ENCODE peak calls at places on chromosomes 7 and 10, in eight cellular contexts. I is PC-9, P is astrocyte of the spinal cord, C is A549, G is H1, L is neural progenitor cell, F is right lobe of liver, Q is bronchial epithelial cell. R is an unnamed sample.

GRCh38 chr7:36570508-36571219 is 153.6 kb downstream of the AOAH start:
- DNase-seq in I (no peak), P (no peak), C (no peak), G (no peak), L (no peak), F (no peak), Q (no peak), R (no peak)

GRCh38 chr7:78301361-78301760 is 502.8 kb downstream of the PHTF2 start:
- DNase-seq in I (no peak), P (peak; percentile 43), C (no peak), G (no peak), L (no peak), F (no peak), Q (peak; percentile 23), R (peak; percentile 60)

GRCh38 chr10:128416231-128416630 is 290.0 kb upstream of the MKI67 start:
- DNase-seq in I (no peak), P (no peak), C (no peak), G (no peak), L (no peak), F (no peak), Q (no peak), R (no peak)

GRCh38 chr7:96388166-96388565 is 66.3 kb upstream of the SLC25A13 start:
- DNase-seq in I (no peak), P (peak; percentile 26), C (no peak), G (no peak), L (no peak), F (no peak), Q (peak; percentile 99), R (peak; percentile 29)

GRCh38 chr7:11747715-11748485 is 84.1 kb downstream of the THSD7A start:
- DNase-seq in I (no peak), P (no peak), C (no peak), G (no peak), L (no peak), F (no peak), Q (peak; percentile 76), R (no peak)

GRCh38 chr7:37234928-37235327 is 213.7 kb downstream of the ELMO1 start:
- DNase-seq in I (no peak), P (no peak), C (peak; percentile 31), G (no peak), L (peak; percentile 64), F (no peak), Q (peak; percentile 27), R (peak; percentile 2)

GRCh38 chr7:37484460-37485063 is 35.9 kb upstream of the ELMO1 start:
- DNase-seq in I (no peak), P (no peak), C (no peak), G (no peak), L (no peak), F (no peak), Q (no peak), R (no peak)

GRCh38 chr7:2811476-2812118 is 32.5 kb downstream of the GNA12 start:
- DNase-seq in I (no peak), P (no peak), C (no peak), G (no peak), L (no peak), F (peak; percentile 89), Q (peak; percentile 58), R (no peak)

GRCh38 chr10:129599160-129599559 is 132.1 kb downstream of the MGMT start:
- DNase-seq in I (no peak), P (no peak), C (no peak), G (no peak), L (no peak), F (no peak), Q (no peak), R (no peak)

GRCh38 chr7:54995631-54996340 is 23.0 kb upstream of the EGFR start:
- DNase-seq in I (peak; percentile 71), P (peak; percentile 53), C (peak; percentile 74), G (no peak), L (no peak), F (no peak), Q (peak; percentile 94), R (peak; percentile 83)

GRCh38 chr10:53111529-53111928 is 338.9 kb upstream of the MBL2 start:
- DNase-seq in I (peak; percentile 44), P (no peak), C (no peak), G (no peak), L (no peak), F (no peak), Q (peak; percentile 19), R (no peak)

GRCh38 chr7:12297709-12298108 is 86.6 kb downstream of the TMEM106B start:
- DNase-seq in I (peak; percentile 60), P (no peak), C (no peak), G (no peak), L (no peak), F (no peak), Q (peak; percentile 87), R (no peak)

GRCh38 chr7:66013938-66014337 is 31.9 kb upstream of the GUSB start:
- DNase-seq in I (no peak), P (peak; percentile 56), C (peak; percentile 23), G (peak; percentile 38), L (peak; percentile 46), F (peak; percentile 59), Q (peak; percentile 31), R (peak; percentile 75)

GRCh38 chr7:112050205-112050881 is 155.9 kb downstream of the DOCK4 start:
- DNase-seq in I (no peak), P (no peak), C (no peak), G (no peak), L (no peak), F (no peak), Q (no peak), R (no peak)

GRCh38 chr7:136969776-136970175 is 101.3 kb downstream of the CHRM2 start:
- DNase-seq in I (no peak), P (no peak), C (no peak), G (no peak), L (no peak), F (no peak), Q (peak; percentile 68), R (no peak)

GRCh38 chr7:136966825-136967224 is 98.4 kb downstream of the CHRM2 start:
- DNase-seq in I (no peak), P (no peak), C (no peak), G (no peak), L (no peak), F (no peak), Q (no peak), R (no peak)

GRCh38 chr7:136964347-136964746 is 95.9 kb downstream of the CHRM2 start:
- DNase-seq in I (no peak), P (no peak), C (no peak), G (no peak), L (no peak), F (no peak), Q (no peak), R (no peak)
- TF ChIP-seq CTCF in I (no peak), P (no peak), C (no peak), G (no peak), L (no peak), F (no peak), Q (no peak), R (no peak)

DNA sequence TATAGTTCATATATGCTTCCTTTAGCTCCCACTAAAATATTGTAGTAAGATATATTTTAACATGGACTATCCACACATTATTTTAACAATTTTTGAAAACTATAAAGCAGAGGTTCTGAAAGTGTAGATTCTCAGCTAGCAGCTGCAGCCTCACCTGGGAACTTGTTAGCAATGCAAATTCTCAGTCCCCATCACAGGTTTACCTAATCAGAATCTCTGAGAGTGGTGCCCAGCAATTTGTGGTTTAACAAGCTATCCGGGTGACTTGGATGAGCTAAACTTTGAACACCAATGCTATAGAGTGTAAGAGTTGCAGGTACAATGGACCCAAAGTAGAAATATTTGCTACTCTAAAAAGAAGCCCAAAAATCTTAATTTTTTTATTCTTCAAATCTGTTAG is 99.8 kb upstream of the MDFIC start:
- DNase-seq in I (no peak), P (no peak), C (no peak), G (no peak), L (no peak), F (no peak), Q (no peak), R (no peak)
- H3K4me3 ChIP-seq in I (no peak overlapping the region), P (no peak overlapping the region), C (no peak overlapping the region), G (no peak overlapping the region), L (no peak overlapping the region), F (no peak overlapping the region), Q (no peak overlapping the region), R (no peak overlapping the region)

DNA sequence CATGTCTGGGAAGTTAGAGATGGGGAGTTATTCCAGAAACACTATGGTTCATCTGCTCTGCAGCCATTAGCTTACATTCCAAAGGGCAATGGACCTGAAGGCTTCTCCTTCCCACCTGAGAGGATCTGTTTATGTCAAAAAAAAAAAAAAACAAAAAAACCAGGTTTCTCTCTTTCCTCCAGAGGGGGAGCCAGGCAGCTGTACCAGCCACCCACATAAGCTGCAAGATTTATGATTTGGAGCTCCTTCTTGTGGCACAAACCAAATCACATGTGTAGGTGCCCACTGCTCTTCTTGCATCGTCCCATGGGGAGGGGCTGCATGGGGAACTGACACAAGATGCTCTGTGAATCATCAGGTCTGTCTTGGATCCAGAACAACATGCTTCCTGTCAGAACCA is 231.6 kb upstream of the IGFBP3 start:
- DNase-seq in I (no peak), P (no peak), C (no peak), G (no peak), L (no peak), F (no peak), Q (no peak), R (no peak)
- TF ChIP-seq CTCF in I (peak; percentile 49), P (no peak), C (no peak), G (peak; percentile 23), L (peak; percentile 12), F (peak; percentile 21), Q (no peak), R (no peak)

GRCh38 chr7:18499407-18500197 is 4.1 kb downstream of the HDAC9 start:
- DNase-seq in I (no peak), P (no peak), C (no peak), G (no peak), L (no peak), F (peak; percentile 81), Q (peak; percentile 50), R (no peak)
- H3K4me3 ChIP-seq in I (no peak overlapping the region), P (no peak overlapping the region), C (no peak overlapping the region), G (no peak overlapping the region), L (no peak overlapping the region), F (no peak overlapping the region), Q (no peak overlapping the region), R (no peak overlapping the region)

GRCh38 chr7:4302203-4302905 is 379.7 kb upstream of the FOXK1 start:
- DNase-seq in I (no peak), P (no peak), C (no peak), G (no peak), L (no peak), F (no peak), Q (no peak), R (no peak)
- TF ChIP-seq CTCF in I (no peak), P (no peak), C (no peak), G (no peak), L (no peak), F (no peak), Q (no peak), R (no peak)